ENCODE peak calls at places on chromosomes 7 and 10, in eight cellular contexts. E, M, A, K, W, R, B and F are unnamed samples. For H3K4me1, the result is how much of the 10 kb centered on the place peaks cover.

GRCh38 chr7:51290702-51291290 is 25.8 kb downstream of the COBL start:
- DNase-seq in A (no peak), B (no peak), K (no peak), E (no peak), R (no peak), M (no peak), W (no peak), F (peak)

GRCh38 chr7:102404005-102404861 is 8.1 kb downstream of the PRKRIP1 start:
- DNase-seq in R (no peak), W (no peak), K (no peak), B (no peak), M (peak), E (peak), A (peak), F (no peak)

GRCh38 chr7:107605223-107605815 is 25.3 kb downstream of the BCAP29 start:
- DNase-seq in B (no peak), R (no peak), K (no peak), E (no peak), A (no peak), M (no peak), W (no peak), F (no peak)

GRCh38 chr7:51705701-51706100 is 389.1 kb upstream of the COBL start:
- DNase-seq in E (no peak), M (no peak), A (no peak), K (no peak), B (no peak), W (no peak), R (no peak), F (no peak)

GRCh38 chr7:43646603-43647313 is 63.9 kb downstream of the STK17A start:
- DNase-seq in A (no peak), K (no peak), M (peak), E (no peak), W (no peak), B (no peak), R (no peak), F (no peak)

GRCh38 chr10:126124923-126125322 is 228.6 kb downstream of the FANK1 start:
- DNase-seq in K (no peak), E (peak), A (no peak), W (no peak), R (no peak), B (no peak), M (no peak), F (no peak)

GRCh38 chr10:49627644-49628247 is 13.9 kb downstream of the CHAT start:
- DNase-seq in K (no peak), R (no peak), M (no peak), W (no peak), E (no peak), B (no peak), A (no peak), F (no peak)

GRCh38 chr7:103106336-103107070 is 31.6 kb downstream of the ARMC10 start:
- DNase-seq in K (no peak), R (no peak), B (no peak), M (peak), A (no peak), E (peak), W (no peak), F (no peak)

GRCh38 chr7:129613016-129613337 is 1.5 kb downstream of the NRF1 start:
- DNase-seq in E (no peak), W (no peak), A (no peak), R (no peak), B (no peak), M (no peak), K (no peak), F (no peak)

GRCh38 chr7:129617178-129617577 is 5.7 kb downstream of the NRF1 start:
- DNase-seq in B (no peak), K (no peak), E (no peak), W (no peak), R (no peak), M (no peak), A (no peak), F (no peak)

GRCh38 chr7:129616530-129616929 is 5.0 kb downstream of the NRF1 start:
- DNase-seq in R (no peak), K (no peak), W (no peak), E (peak), M (no peak), B (no peak), A (no peak), F (no peak)

GRCh38 chr7:129617607-129618006 is 6.1 kb downstream of the NRF1 start:
- DNase-seq in M (no peak), E (no peak), R (no peak), B (no peak), W (no peak), K (no peak), A (no peak), F (no peak)

GRCh38 chr7:129615018-129615417 is 3.5 kb downstream of the NRF1 start:
- DNase-seq in K (no peak), W (no peak), A (no peak), B (no peak), E (no peak), M (no peak), R (no peak), F (no peak)
- H3K4me1 ChIP-seq in K (under half), W (under half), A (under half), B (half or more), E (under half), M (under half), R (under half), F (under half)

DNA sequence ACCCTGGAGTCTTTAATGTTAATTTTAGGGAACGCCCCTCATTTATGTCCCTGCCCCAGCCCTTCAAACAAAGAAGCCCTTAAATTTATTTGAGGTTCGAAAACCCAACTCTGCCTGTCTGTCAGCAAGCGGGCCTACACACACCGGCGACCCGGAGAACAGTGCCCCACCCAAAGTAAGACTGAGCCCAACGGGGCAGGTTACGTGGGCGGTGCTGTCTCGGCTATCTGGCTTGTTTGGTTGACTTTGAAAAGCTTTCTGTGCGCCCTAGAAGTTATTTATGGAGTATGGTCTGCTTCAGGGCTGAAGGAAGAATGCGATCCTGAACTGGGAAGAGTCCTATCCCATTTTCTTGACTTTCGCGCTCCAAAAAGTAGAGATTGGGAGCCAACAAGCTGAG is 1.5 kb downstream of the INA start:
- DNase-seq in R (no peak), B (no peak), E (no peak), W (no peak), A (no peak), K (no peak), M (no peak), F (no peak)
- H3K4me3 ChIP-seq in R (no peak), B (no peak), E (no peak), W (no peak), A (no peak), K (no peak), M (no peak), F (no peak)

DNA sequence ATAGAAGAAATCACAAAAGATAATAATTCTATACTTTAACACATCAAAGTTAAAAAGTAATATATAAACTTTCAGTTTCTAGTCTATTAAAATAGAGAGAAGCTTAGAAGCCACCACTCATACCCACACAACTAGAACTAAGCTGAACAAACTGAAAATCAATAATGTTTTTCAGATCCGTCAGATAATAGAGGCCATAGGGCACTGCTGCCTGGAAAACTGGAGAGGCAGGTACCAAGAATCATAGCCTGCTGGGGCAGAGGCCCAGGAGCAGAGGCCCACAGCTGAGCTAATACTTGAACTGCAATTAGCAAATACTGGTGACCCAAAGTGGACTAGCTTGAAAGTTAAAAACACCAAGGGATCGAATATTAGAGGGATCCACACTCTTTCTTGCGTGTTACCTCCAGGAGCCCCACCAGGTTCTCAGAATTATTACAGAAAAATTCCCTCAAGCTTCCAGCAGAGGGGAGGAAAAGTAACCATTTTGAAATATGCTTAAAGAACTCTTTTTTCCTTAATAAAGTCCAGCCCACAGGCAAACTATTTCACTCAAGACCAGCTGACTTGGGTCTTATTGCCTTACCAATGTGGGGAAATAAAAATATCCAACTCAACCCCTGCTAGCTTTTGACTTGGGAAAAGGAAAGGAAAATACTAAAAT is 774.1 kb upstream of the IGFBP3 start:
- DNase-seq in W (peak), R (no peak), B (peak), E (no peak), K (no peak), A (no peak), M (no peak), F (no peak)
- TF ChIP-seq CTCF in W (no peak), R (no peak), B (no peak), E (no peak), K (no peak), A (no peak), M (no peak), F (no peak)

GRCh38 chr10:83555264-83555663 is 584.0 kb upstream of the GHITM start:
- DNase-seq in E (no peak), M (peak), B (no peak), K (no peak), W (no peak), R (no peak), A (no peak), F (no peak)

GRCh38 chr10:83553366-83553765 is 585.9 kb upstream of the GHITM start:
- DNase-seq in E (no peak), K (no peak), A (no peak), B (no peak), R (no peak), M (peak), W (no peak), F (no peak)
- H3K4me1 ChIP-seq in E (under half), K (under half), A (under half), B (under half), R (under half), M (under half), W (under half), F (under half)

GRCh38 chr10:124419635-124420034 is 912 bp upstream of the OAT start:
- DNase-seq in M (no peak), R (no peak), E (no peak), A (no peak), W (no peak), K (no peak), B (peak), F (peak)
- H3K4me3 ChIP-seq in M (no peak), R (no peak), E (peak), A (no peak), W (no peak), K (no peak), B (no peak), F (no peak)

GRCh38 chr7:75723444-75723843 is 15.3 kb downstream of the HIP1 start:
- DNase-seq in M (no peak), B (no peak), W (no peak), E (no peak), R (no peak), K (no peak), A (no peak), F (no peak)

GRCh38 chr7:75732016-75732521 is 6.7 kb downstream of the HIP1 start:
- DNase-seq in M (no peak), K (no peak), W (no peak), B (no peak), R (no peak), E (no peak), A (no peak), F (no peak)

GRCh38 chr7:75725306-75725705 is 13.4 kb downstream of the HIP1 start:
- DNase-seq in M (no peak), K (no peak), B (no peak), W (no peak), A (no peak), E (no peak), R (no peak), F (no peak)

GRCh38 chr7:75729851-75730274 is 8.9 kb downstream of the HIP1 start:
- DNase-seq in R (no peak), M (no peak), W (no peak), B (no peak), A (no peak), E (no peak), K (no peak), F (no peak)

DNA sequence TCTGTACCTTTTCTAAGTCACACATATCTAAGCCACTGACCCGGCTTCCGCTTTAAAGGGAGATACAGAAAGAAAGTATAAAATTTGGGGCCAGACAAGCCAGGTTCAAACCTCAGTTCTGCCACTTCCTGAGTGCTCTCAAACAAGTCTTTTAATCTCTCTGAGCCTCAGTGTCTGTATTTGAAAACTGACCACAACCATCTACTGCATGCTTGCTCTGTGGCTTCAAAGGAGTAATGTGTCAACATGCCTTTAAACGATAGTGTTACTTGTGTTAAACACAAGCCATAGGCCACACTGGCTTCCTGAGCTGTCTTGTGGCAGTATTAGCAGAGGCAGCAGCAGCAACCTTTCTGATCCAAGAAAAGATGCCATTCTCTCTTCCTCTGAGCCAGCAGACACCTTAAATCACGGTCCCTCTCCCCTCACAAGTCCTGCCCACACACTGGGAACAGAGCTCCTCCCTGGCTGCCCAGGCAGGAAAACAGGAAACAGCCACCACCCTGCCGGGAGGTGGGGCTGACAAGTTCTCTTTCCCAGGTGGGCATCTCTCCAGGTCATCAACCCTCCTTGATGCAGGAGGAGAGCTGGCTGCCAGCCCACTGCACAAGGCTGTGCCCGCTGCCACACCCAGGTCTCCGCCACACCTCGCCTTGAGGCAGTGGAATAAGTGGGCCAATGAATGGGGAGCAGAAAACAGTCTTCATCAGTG is 10.7 kb downstream of the HIP1 start:
- DNase-seq in M (peak), B (peak), E (no peak), A (peak), K (peak), W (peak), R (no peak), F (peak)
- TF ChIP-seq CTCF in M (no peak), B (no peak), E (no peak), A (no peak), K (no peak), W (no peak), R (no peak), F (no peak)